ENCODE peak calls at places on chromosomes 5 and 9, in eight cellular contexts. S, X, A, N, F, R, K and C are unnamed samples.

GRCh38 chr9:35945341-35946018 is 12.5 kb downstream of the OR2S2 start:
- DNase-seq in R (peak; percentile 92), K (peak; percentile 93), N (peak; percentile 63), F (peak; percentile 83), A (peak; percentile 43), S (peak; percentile 92), X (peak; percentile 81), C (peak; percentile 86)

GRCh38 chr5:139385061-139385889 is 2.2 kb upstream of the SLC23A1 start:
- DNase-seq in R (no peak), N (peak; percentile 63), X (no peak), F (peak; percentile 52), S (no peak), A (no peak), K (peak; percentile 45), C (no peak)

GRCh38 chr9:117073539-117074336 is 341.1 kb downstream of the ASTN2 start:
- DNase-seq in K (peak; percentile 91), N (peak; percentile 1), X (no peak), S (no peak), A (peak; percentile 42), F (no peak), R (peak; percentile 77), C (no peak)

GRCh38 chr5:95907067-95907705 is 54.5 kb downstream of the ELL2 start:
- DNase-seq in K (no peak), A (no peak), F (no peak), N (no peak), S (no peak), X (no peak), R (no peak), C (no peak)

GRCh38 chr9:21047315-21047714 is 15.9 kb upstream of the HACD4 start:
- DNase-seq in A (no peak), N (no peak), K (no peak), S (no peak), F (no peak), X (no peak), R (peak; percentile 46), C (no peak)

GRCh38 chr5:120306331-120306730 is 157.8 kb upstream of the PRR16 start:
- DNase-seq in F (no peak), R (no peak), S (no peak), K (no peak), A (no peak), X (no peak), N (no peak), C (no peak)

GRCh38 chr5:142433526-142434321 is 108.9 kb upstream of the SPRY4 start:
- DNase-seq in N (no peak), A (no peak), K (peak; percentile 35), R (peak; percentile 48), F (no peak), S (peak; percentile 42), X (no peak), C (no peak)

GRCh38 chr5:12246016-12246415 is 341.8 kb upstream of the CTNND2 start:
- DNase-seq in N (no peak), R (no peak), K (no peak), A (no peak), F (no peak), S (no peak), X (no peak), C (no peak)

GRCh38 chr9:21836437-21837161 is 34.2 kb downstream of the MTAP start:
- DNase-seq in F (no peak), K (no peak), X (peak; percentile 94), N (no peak), A (no peak), R (no peak), S (peak; percentile 99), C (no peak)

GRCh38 chr9:111983484-111983908 is 86.9 kb downstream of the UGCG start:
- DNase-seq in K (no peak), A (no peak), N (peak; percentile 67), S (no peak), R (no peak), X (no peak), F (no peak), C (no peak)

GRCh38 chr9:118962426-118962825 is 406.8 kb downstream of the BRINP1 start:
- DNase-seq in F (no peak), A (no peak), S (no peak), N (no peak), X (no peak), R (peak; percentile 28), K (no peak), C (no peak)

GRCh38 chr9:19992556-19992955 is 203.7 kb upstream of the SLC24A2 start:
- DNase-seq in A (no peak), N (no peak), S (peak; percentile 55), F (no peak), R (no peak), K (no peak), X (no peak), C (no peak)

GRCh38 chr5:177447611-177448243 is 1.1 kb downstream of the PRR7 start:
- DNase-seq in R (peak; percentile 88), S (peak; percentile 81), X (peak; percentile 73), N (peak; percentile 43), F (peak; percentile 54), A (no peak), K (peak; percentile 92), C (no peak)

GRCh38 chr9:38226491-38226951 is 157.5 kb upstream of the SHB start:
- DNase-seq in R (peak; percentile 75), A (no peak), S (no peak), K (peak; percentile 77), X (no peak), F (no peak), N (no peak), C (no peak)
- H3K4me3 ChIP-seq in R (no peak overlapping the region), A (no peak overlapping the region), S (no peak overlapping the region), K (no peak overlapping the region), X (no peak overlapping the region), F (no peak overlapping the region), N (peak overlapping the region; percentile 55), C (no peak overlapping the region)

DNA sequence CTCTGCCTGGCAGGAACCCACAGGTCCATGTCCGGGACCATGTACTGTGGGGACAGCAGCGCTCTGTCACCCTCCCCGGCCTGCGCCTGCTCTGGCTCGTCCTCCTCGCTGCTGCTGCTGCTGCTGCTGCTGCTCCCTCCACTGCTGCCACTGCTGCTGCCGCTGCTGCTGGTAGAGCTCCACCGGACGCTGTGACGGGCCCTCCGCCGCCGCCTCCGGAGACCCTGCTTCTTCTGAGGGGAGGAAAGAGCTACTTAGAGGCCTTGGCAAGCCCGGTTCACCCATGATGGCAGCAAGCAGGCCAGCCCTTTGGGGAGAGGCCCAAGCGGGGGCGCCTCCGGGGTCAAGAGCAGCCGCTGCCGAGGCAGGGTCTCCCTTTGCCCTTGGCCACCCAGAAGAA is 10.0 kb upstream of the CARD9 start:
- DNase-seq in N (no peak), A (no peak), K (no peak), F (no peak), X (no peak), S (no peak), R (no peak), C (no peak)
- H3K36me3 ChIP-seq in N (peaks cover 95% of the 10 kb centered on the region), A (no peaks in the 10 kb centered on the region), K (peaks cover 51% of the 10 kb centered on the region), F (peaks cover 100% of the 10 kb centered on the region), X (peaks cover 24% of the 10 kb centered on the region), S (peaks cover 32% of the 10 kb centered on the region), R (peaks cover 13% of the 10 kb centered on the region), C (no peaks in the 10 kb centered on the region)

DNA sequence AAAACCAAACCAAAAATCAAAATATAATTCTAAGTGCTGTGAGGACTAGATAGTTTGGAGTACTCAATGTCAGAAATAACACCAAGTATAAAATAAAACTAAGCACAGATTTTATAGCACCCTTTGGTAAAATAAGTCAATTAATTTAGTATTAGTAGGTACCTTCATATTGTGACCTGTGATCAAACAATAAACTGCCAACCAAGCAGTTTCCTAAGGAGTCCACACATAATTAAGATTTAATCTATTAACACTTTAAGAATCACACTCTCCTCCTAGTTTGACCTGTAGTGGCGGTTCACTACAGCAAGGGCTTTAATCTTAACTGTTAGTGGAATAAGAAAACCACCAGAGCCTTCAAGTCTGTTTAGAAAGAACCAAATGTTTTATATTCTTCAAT is 2.8 kb downstream of the HNRNPK start:
- DNase-seq in N (no peak), A (no peak), F (no peak), R (no peak), X (no peak), K (no peak), S (no peak), C (no peak)
- H3K4me3 ChIP-seq in N (peak overlapping the region; percentile 82), A (no peak overlapping the region), F (peak overlapping the region; percentile 79), R (no peak overlapping the region), X (no peak overlapping the region), K (peak overlapping the region; percentile 100), S (peak overlapping the region; percentile 71), C (peak overlapping the region; percentile 90)

DNA sequence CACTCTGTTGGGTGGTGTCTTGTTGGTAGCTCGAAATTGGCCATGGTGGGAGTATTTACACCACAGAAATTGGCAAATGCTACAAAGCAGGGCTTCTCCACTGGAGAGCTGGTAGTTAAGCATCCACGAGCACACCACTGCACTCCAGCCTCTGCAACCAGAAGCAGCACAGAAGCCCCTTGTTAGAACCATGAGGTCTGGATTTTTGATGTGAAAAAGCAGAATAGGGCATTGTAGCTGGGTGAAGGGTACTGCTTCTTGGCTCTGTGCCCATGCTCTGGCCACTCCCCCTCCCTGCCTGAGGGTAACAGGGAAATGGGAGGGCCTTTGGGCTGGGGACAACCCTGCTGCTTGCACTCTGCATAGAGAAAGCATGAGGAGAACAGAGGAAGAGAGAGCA is 81.2 kb upstream of the UBTD2 start:
- DNase-seq in R (no peak), A (no peak), S (no peak), N (no peak), K (no peak), X (no peak), F (no peak), C (peak; percentile 37)
- H3K36me3 ChIP-seq in R (peaks cover 7% of the 10 kb centered on the region), A (no peaks in the 10 kb centered on the region), S (no peaks in the 10 kb centered on the region), N (no peaks in the 10 kb centered on the region), K (peaks cover 43% of the 10 kb centered on the region), X (no peaks in the 10 kb centered on the region), F (peaks cover 37% of the 10 kb centered on the region), C (no peaks in the 10 kb centered on the region)

GRCh38 chr5:88675758-88676636 is 207.0 kb downstream of the MEF2C start:
- DNase-seq in A (no peak), K (peak; percentile 92), N (peak; percentile 95), S (peak; percentile 53), X (peak; percentile 34), F (no peak), R (peak; percentile 93), C (no peak)
- H3K4me3 ChIP-seq in A (no peak overlapping the region), K (peak overlapping the region; percentile 76), N (peak overlapping the region; percentile 72), S (peak overlapping the region; percentile 10), X (peak overlapping the region; percentile 57), F (peak overlapping the region; percentile 44), R (no peak overlapping the region), C (peak overlapping the region; percentile 42)

DNA sequence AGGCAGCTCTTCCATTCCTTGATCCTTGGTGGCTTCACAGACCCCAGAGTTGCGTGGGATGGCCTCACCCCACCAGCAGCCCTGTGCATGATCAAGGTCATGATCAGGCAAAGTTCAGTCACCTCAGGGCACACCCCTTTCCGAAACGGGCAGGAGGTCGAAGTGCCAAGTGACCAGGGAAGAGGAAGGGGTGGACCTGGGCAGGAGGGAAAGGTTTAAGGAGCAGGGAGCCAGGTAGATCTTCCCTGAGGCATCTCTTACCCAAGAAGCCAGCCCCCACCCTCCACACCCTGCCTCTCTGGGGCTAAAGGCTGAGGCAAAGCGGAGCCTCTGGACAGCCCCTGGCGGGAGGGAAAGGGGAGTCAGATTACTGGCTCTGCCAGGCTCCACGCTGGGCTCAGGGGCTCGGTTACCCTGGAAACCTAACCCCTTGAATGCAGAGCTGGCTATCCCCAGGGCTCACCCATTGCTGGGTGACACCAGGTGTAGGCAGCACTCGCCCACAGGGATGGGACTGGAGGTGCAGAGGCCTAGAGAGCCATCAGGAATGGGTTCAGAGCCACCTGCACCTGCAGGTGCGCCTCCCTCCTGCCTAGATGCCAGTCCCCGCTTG is 3.6 kb downstream of the MGAT4B start:
- DNase-seq in N (no peak), S (no peak), R (no peak), K (peak; percentile 54), X (no peak), F (no peak), A (no peak), C (no peak)
- H3K36me3 ChIP-seq in N (peaks cover 23% of the 10 kb centered on the region), S (peaks cover 30% of the 10 kb centered on the region), R (peaks cover 3% of the 10 kb centered on the region), K (peaks cover 34% of the 10 kb centered on the region), X (peaks cover 16% of the 10 kb centered on the region), F (peaks cover 45% of the 10 kb centered on the region), A (peaks cover 12% of the 10 kb centered on the region), C (peaks cover 2% of the 10 kb centered on the region)